ENCODE peak calls at places on chromosomes 4 and X, in seven cellular contexts. One of them, this sample, is unnamed.

GRCh38 chr4:113495790-113496189 is 265.7 kb downstream of the CAMK2D start:
- DNase-seq in fibroblast of pulmonary artery: no peak
- DNase-seq in endothelial cell of umbilical vein: no peak
- DNase-seq in Calu3: no peak
- DNase-seq in H1: no peak
- DNase-seq in GM06990: no peak
- DNase-seq in gastrocnemius medialis: no peak
- DNase-seq in this sample: no peak

GRCh38 chrX:118177708-118178107 is 61.1 kb upstream of the KLHL13 start:
- DNase-seq in Calu3: no peak
- DNase-seq in gastrocnemius medialis: no peak
- DNase-seq in fibroblast of pulmonary artery: no peak
- DNase-seq in H1: no peak
- DNase-seq in GM06990: no peak
- DNase-seq in endothelial cell of umbilical vein: no peak
- DNase-seq in this sample: no peak

GRCh38 chr4:78612398-78613005 is 60.9 kb downstream of the ANXA3 start:
- DNase-seq in H1: no peak
- DNase-seq in Calu3: peak; percentile 17
- DNase-seq in endothelial cell of umbilical vein: peak; percentile 62
- DNase-seq in GM06990: no peak
- DNase-seq in fibroblast of pulmonary artery: peak; percentile 79
- DNase-seq in gastrocnemius medialis: no peak
- DNase-seq in this sample: peak; percentile 30

GRCh38 chr4:176189891-176190795 is 5.2 kb downstream of the SPATA4 start:
- DNase-seq in GM06990: no peak
- DNase-seq in fibroblast of pulmonary artery: no peak
- DNase-seq in gastrocnemius medialis: no peak
- DNase-seq in Calu3: no peak
- DNase-seq in endothelial cell of umbilical vein: no peak
- DNase-seq in H1: no peak
- DNase-seq in this sample: no peak

GRCh38 chr4:169657470-169658107 is 37.2 kb downstream of the CLCN3 start:
- DNase-seq in gastrocnemius medialis: no peak
- DNase-seq in endothelial cell of umbilical vein: no peak
- DNase-seq in fibroblast of pulmonary artery: no peak
- DNase-seq in Calu3: no peak
- DNase-seq in H1: no peak
- DNase-seq in GM06990: no peak
- DNase-seq in this sample: no peak

GRCh38 chrX:10326578-10326977 is 169.8 kb downstream of the CLCN4 start:
- DNase-seq in fibroblast of pulmonary artery: peak; percentile 52
- DNase-seq in H1: no peak
- DNase-seq in gastrocnemius medialis: peak; percentile 3
- DNase-seq in endothelial cell of umbilical vein: peak; percentile 1
- DNase-seq in GM06990: no peak
- DNase-seq in Calu3: peak; percentile 30
- DNase-seq in this sample: no peak

GRCh38 chr4:176435891-176436499 is 116.2 kb downstream of the SPCS3 start:
- DNase-seq in endothelial cell of umbilical vein: no peak
- DNase-seq in gastrocnemius medialis: no peak
- DNase-seq in H1: no peak
- DNase-seq in Calu3: no peak
- DNase-seq in GM06990: no peak
- DNase-seq in fibroblast of pulmonary artery: peak; percentile 25
- DNase-seq in this sample: no peak

GRCh38 chr4:99381588-99382175 is 29.1 kb upstream of the ADH1C start:
- DNase-seq in fibroblast of pulmonary artery: no peak
- DNase-seq in GM06990: no peak
- DNase-seq in H1: no peak
- DNase-seq in endothelial cell of umbilical vein: no peak
- DNase-seq in gastrocnemius medialis: no peak
- DNase-seq in Calu3: no peak
- DNase-seq in this sample: no peak

DNA sequence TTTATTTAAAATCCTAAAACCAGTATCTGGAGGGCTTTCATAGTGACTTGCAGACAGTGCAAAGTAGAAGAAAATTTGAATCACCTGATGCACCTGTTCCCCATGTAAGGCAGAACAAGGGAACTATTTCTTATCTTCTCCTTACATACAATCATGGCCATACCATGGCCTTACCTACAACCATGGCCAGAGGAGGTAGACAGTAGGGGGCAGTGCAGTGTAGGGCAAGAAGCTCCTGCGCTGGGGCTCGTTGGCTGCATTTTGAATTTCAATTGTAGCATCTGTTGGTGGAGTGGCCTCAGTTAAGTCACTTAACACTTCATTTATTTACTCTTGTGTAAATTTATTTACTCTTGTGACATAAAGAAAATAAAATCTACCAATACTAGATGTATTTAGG is 33.0 kb downstream of the GALNTL6 start:
- DNase-seq in Calu3: peak; percentile 69
- DNase-seq in gastrocnemius medialis: no peak
- DNase-seq in H1: peak; percentile 82
- DNase-seq in GM06990: no peak
- DNase-seq in endothelial cell of umbilical vein: peak; percentile 55
- DNase-seq in fibroblast of pulmonary artery: peak; percentile 51
- DNase-seq in this sample: peak; percentile 20
- TF ChIP-seq CTCF in Calu3: peak; percentile 56
- TF ChIP-seq CTCF in gastrocnemius medialis: no peak
- TF ChIP-seq CTCF in H1: peak; percentile 71
- TF ChIP-seq CTCF in GM06990: peak; percentile 84
- TF ChIP-seq CTCF in endothelial cell of umbilical vein: peak; percentile 65
- TF ChIP-seq CTCF in fibroblast of pulmonary artery: peak; percentile 58
- TF ChIP-seq CTCF in this sample: no peak

GRCh38 chr4:1752284-1753041 is 31.1 kb downstream of the TACC3 start:
- DNase-seq in GM06990: no peak
- DNase-seq in H1: no peak
- DNase-seq in gastrocnemius medialis: no peak
- DNase-seq in Calu3: peak; percentile 44
- DNase-seq in endothelial cell of umbilical vein: peak; percentile 16
- DNase-seq in fibroblast of pulmonary artery: peak; percentile 27
- DNase-seq in this sample: peak; percentile 81
- TF ChIP-seq CTCF in GM06990: no peak
- TF ChIP-seq CTCF in H1: no peak
- TF ChIP-seq CTCF in gastrocnemius medialis: no peak
- TF ChIP-seq CTCF in Calu3: no peak
- TF ChIP-seq CTCF in endothelial cell of umbilical vein: no peak
- TF ChIP-seq CTCF in fibroblast of pulmonary artery: no peak
- TF ChIP-seq CTCF in this sample: no peak

DNA sequence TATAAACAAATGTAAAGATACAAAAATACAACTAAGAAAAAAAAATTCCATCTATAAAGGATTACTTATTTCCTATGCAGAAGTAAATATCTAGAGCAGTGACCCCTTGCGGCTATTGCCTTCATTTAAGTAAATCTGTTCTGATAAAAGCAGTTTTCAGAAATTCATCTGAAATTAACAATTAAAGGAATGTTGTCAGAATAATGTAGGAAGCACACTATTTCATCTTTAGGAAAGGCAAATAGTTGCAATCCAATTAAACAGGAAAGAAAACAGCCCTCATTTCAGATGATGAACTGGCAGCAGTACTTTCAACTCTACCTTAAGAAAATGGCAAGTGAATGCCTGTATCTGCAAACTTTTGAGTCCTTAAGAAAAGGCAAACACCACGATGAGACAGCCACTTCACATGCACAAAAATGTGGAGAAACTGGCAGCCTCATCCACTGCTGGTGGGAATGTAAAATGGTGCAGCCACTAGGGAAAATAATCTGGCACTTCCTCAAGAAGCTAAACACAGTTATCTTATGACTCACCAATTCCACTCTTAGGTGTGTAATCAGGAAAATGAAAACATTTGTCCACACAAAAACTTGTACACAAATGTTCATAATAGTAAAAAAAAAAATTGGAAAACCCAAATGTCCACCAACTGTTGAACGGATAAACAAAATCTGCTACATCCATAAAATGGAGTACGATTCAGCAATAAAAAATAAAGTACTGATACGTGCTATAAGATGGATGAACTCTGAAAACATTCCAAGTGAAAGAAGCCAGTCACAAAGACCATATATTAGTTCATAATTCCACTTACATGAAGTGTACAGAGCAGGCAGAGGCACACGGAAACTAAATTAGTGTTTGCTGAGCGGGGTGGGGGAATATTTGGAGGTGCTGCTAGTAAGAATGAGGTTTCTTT is 2.0 kb upstream of the THAP9 start:
- DNase-seq in GM06990: no peak
- DNase-seq in fibroblast of pulmonary artery: peak; percentile 91
- DNase-seq in H1: no peak
- DNase-seq in Calu3: no peak
- DNase-seq in endothelial cell of umbilical vein: peak; percentile 83
- DNase-seq in gastrocnemius medialis: no peak
- DNase-seq in this sample: peak; percentile 55
- TF ChIP-seq CTCF in GM06990: peak; percentile 56
- TF ChIP-seq CTCF in fibroblast of pulmonary artery: peak; percentile 31
- TF ChIP-seq CTCF in H1: no peak
- TF ChIP-seq CTCF in Calu3: peak; percentile 47
- TF ChIP-seq CTCF in endothelial cell of umbilical vein: peak; percentile 12
- TF ChIP-seq CTCF in gastrocnemius medialis: no peak
- TF ChIP-seq CTCF in this sample: peak; percentile 74

DNA sequence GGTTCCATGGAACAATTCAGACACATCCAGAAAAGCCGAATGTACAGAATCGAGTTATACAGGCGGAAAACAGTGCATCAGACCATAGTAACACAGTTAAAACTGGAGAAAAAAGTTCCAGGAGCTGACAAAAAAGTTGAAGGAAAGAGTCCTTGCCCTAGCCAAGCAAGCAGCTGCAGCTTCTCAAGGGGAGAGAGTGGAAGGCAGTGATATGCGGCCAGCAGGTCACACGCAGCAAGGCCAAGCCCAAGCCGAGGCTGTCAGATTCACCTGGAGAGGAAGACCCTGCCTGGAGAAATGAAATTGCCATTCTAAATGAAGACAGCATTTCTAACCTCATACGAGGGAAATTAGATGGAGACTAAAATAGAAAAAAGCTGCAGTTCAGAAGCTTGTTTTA is 55.8 kb downstream of the RGS12 start:
- DNase-seq in H1: no peak
- DNase-seq in endothelial cell of umbilical vein: no peak
- DNase-seq in gastrocnemius medialis: no peak
- DNase-seq in fibroblast of pulmonary artery: no peak
- DNase-seq in Calu3: no peak
- DNase-seq in GM06990: no peak
- DNase-seq in this sample: no peak
- TF ChIP-seq CTCF in H1: no peak
- TF ChIP-seq CTCF in endothelial cell of umbilical vein: no peak
- TF ChIP-seq CTCF in gastrocnemius medialis: no peak
- TF ChIP-seq CTCF in fibroblast of pulmonary artery: no peak
- TF ChIP-seq CTCF in Calu3: no peak
- TF ChIP-seq CTCF in GM06990: no peak
- TF ChIP-seq CTCF in this sample: no peak

GRCh38 chr4:73098713-73099112 is 29.2 kb upstream of the COX18 start:
- DNase-seq in fibroblast of pulmonary artery: no peak
- DNase-seq in endothelial cell of umbilical vein: peak; percentile 22
- DNase-seq in gastrocnemius medialis: no peak
- DNase-seq in H1: no peak
- DNase-seq in GM06990: no peak
- DNase-seq in Calu3: no peak
- DNase-seq in this sample: no peak
- TF ChIP-seq CTCF in fibroblast of pulmonary artery: no peak
- TF ChIP-seq CTCF in endothelial cell of umbilical vein: no peak
- TF ChIP-seq CTCF in gastrocnemius medialis: no peak
- TF ChIP-seq CTCF in H1: no peak
- TF ChIP-seq CTCF in GM06990: no peak
- TF ChIP-seq CTCF in Calu3: no peak
- TF ChIP-seq CTCF in this sample: no peak

DNA sequence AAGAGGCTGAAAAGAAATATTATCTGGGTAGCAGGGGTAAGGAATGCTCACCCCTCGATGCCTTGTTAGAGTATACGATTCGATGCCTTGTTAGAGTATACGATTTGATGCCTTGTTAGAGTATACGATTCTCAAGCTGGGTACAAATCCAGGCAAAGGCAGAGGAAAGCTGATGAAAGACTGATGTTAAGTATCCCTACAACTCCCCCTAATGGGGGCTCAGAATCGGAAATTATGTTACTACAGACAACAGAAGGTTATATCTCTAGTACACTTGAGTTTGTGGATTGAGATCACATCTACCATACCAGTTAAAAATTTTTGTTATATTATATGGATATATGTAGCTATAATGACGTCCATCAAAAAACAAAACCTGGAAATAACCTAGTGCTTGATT is 4.8 kb downstream of the LRRC66 start:
- DNase-seq in Calu3: no peak
- DNase-seq in fibroblast of pulmonary artery: peak; percentile 23
- DNase-seq in endothelial cell of umbilical vein: peak; percentile 53
- DNase-seq in GM06990: no peak
- DNase-seq in H1: no peak
- DNase-seq in gastrocnemius medialis: no peak
- DNase-seq in this sample: no peak
- TF ChIP-seq CTCF in Calu3: no peak
- TF ChIP-seq CTCF in fibroblast of pulmonary artery: peak; percentile 3
- TF ChIP-seq CTCF in endothelial cell of umbilical vein: no peak
- TF ChIP-seq CTCF in GM06990: no peak
- TF ChIP-seq CTCF in H1: no peak
- TF ChIP-seq CTCF in gastrocnemius medialis: no peak
- TF ChIP-seq CTCF in this sample: no peak

DNA sequence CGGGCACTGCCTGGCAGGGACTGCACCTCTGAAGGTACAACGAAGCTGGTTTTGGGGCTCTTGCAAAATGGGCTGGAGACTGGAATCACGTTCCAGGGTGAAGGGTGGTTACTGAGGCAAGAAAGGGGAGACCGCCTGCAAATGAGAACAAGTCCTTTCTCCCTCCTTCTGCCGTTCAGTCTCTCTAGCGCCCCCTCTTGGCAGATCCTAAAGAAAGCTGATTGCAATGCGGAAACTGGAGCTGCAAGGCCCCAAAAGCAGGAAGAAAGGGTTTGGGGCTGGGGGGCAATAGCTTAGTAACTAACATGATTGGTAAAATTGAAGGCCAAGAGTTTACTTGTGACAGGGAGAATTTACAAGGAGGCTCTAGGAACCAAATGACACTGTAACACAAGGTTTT is 222.6 kb upstream of the HAND2 start:
- DNase-seq in Calu3: peak; percentile 24
- DNase-seq in endothelial cell of umbilical vein: peak; percentile 23
- DNase-seq in fibroblast of pulmonary artery: peak; percentile 26
- DNase-seq in H1: peak; percentile 89
- DNase-seq in gastrocnemius medialis: no peak
- DNase-seq in GM06990: peak; percentile 15
- DNase-seq in this sample: peak; percentile 45
- TF ChIP-seq CTCF in Calu3: peak; percentile 38
- TF ChIP-seq CTCF in endothelial cell of umbilical vein: peak; percentile 43
- TF ChIP-seq CTCF in fibroblast of pulmonary artery: peak; percentile 45
- TF ChIP-seq CTCF in H1: peak; percentile 67
- TF ChIP-seq CTCF in gastrocnemius medialis: no peak
- TF ChIP-seq CTCF in GM06990: peak; percentile 73
- TF ChIP-seq CTCF in this sample: peak; percentile 48

DNA sequence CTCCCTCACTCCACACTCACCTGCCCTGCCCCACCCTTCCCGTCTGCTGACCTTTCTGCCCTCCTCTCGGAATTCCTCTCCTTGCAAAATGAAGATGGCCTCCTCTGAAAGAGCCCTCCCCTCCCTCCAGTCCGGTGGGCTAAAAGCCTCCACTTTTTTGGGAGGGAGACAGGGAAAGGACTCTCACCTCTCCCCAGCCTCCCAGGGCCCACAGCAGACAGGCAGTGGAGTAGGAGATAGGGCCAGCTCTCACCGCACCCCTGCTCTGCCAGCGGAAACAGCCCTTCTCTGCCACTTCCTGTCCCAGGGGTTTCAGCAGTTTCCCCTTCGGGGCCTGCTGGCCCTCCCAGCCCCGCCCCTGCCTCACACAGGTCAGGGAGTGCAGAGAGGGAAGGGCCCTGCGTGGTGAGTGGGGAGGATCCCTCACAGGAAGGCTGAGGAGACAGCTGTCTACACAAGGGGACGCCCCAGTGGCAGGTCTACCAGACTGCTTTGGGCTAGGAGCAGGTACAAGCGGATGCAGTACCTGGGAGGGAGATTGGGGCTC is 18.2 kb downstream of the ELF4 start:
- DNase-seq in fibroblast of pulmonary artery: no peak
- DNase-seq in H1: no peak
- DNase-seq in GM06990: peak; percentile 90
- DNase-seq in gastrocnemius medialis: no peak
- DNase-seq in endothelial cell of umbilical vein: peak; percentile 47
- DNase-seq in Calu3: no peak
- DNase-seq in this sample: peak; percentile 93
- TF ChIP-seq CTCF in fibroblast of pulmonary artery: no peak
- TF ChIP-seq CTCF in H1: no peak
- TF ChIP-seq CTCF in GM06990: peak; percentile 28
- TF ChIP-seq CTCF in gastrocnemius medialis: no peak
- TF ChIP-seq CTCF in endothelial cell of umbilical vein: no peak
- TF ChIP-seq CTCF in Calu3: no peak
- TF ChIP-seq CTCF in this sample: no peak

This sample was measured in activated CD8-positive, alpha-beta T cell treated with anti-CD3 and anti-CD28 coated beads for 36 hours.